ENCODE peak calls at places on chromosomes 13 and 19, in four cellular contexts. Z, U, L and Q are unnamed samples.
A peak's percentile ranks its signal among the peaks of the same experiment; 100 is the strongest.

GRCh38 chr13:99299545-99300341 is 7.5 kb downstream of the GPR183 start:
- DNase-seq in L (peak; percentile 78), U (no peak), Z (no peak), Q (peak; percentile 69)

GRCh38 chr19:16957151-16957662 is 68.4 kb downstream of the F2RL3 start:
- DNase-seq in L (no peak), U (no peak), Z (no peak), Q (peak; percentile 17)

GRCh38 chr19:10420444-10421239 is at the start of gene PDE4A:
- DNase-seq in L (peak; percentile 40), U (no peak), Z (peak; percentile 65), Q (peak; percentile 85)

GRCh38 chr19:8224394-8225145 is 15.4 kb downstream of the CERS4 start:
- DNase-seq in L (no peak), U (no peak), Z (no peak), Q (no peak)

GRCh38 chr19:3575260-3575741 is 2.6 kb downstream of the HMG20B start:
- DNase-seq in Z (no peak), L (peak; percentile 80), U (no peak), Q (peak; percentile 91)

GRCh38 chr19:8212212-8212611 is 3.0 kb downstream of the CERS4 start:
- DNase-seq in U (no peak), Z (no peak), L (no peak), Q (no peak)

GRCh38 chr13:48585456-48585840 is 52.6 kb upstream of the RCBTB2 start:
- DNase-seq in Z (no peak), U (peak; percentile 14), L (no peak), Q (no peak)

GRCh38 chr13:113374511-113375175 is 10.7 kb upstream of the GRTP1 start:
- DNase-seq in L (no peak), Z (no peak), U (no peak), Q (peak; percentile 33)

GRCh38 chr13:79781829-79782540 is 301.0 kb downstream of the NDFIP2 start:
- DNase-seq in U (no peak), L (no peak), Z (no peak), Q (no peak)

GRCh38 chr13:51767100-51767499 is 36.9 kb downstream of the DHRS12 start:
- DNase-seq in L (peak; percentile 62), Z (no peak), U (no peak), Q (peak; percentile 82)

GRCh38 chr19:10227215-10227971 is 3.7 kb downstream of the S1PR2 start:
- DNase-seq in L (peak; percentile 34), U (peak; percentile 88), Z (no peak), Q (peak; percentile 72)

GRCh38 chr19:4100647-4101495 is 23.1 kb downstream of the MAP2K2 start:
- DNase-seq in U (no peak), Z (no peak), L (no peak), Q (no peak)

GRCh38 chr13:81540777-81541176 is 1199.9 kb upstream of the SPRY2 start:
- DNase-seq in L (peak; percentile 22), Z (no peak), U (no peak), Q (no peak)